ENCODE peak calls at places on chromosomes 4 and X, in seven cellular contexts. U is heart right ventricle, X is Ammon's horn, J is GM23248, F is NCI-H82, T is NCI-H510A, C is substantia nigra. R is an unnamed sample.

GRCh38 chr4:182513534-182514291 is 270.5 kb downstream of the TENM3 start:
- DNase-seq in U (no peak), X (no peak), J (no peak), F (no peak), T (no peak), C (no peak), R (no peak)

GRCh38 chr4:76943129-76943620 is 6.4 kb upstream of the SEPTIN11 start:
- DNase-seq in U (no peak), X (peak; percentile 27), J (peak; percentile 72), F (no peak), T (no peak), C (no peak), R (no peak)

GRCh38 chrX:136630881-136631280 is 17.1 kb upstream of the CD40LG start:
- DNase-seq in U (no peak), X (no peak), J (no peak), F (no peak), T (no peak), C (no peak), R (no peak)

GRCh38 chrX:44039556-44039955 is 66.4 kb upstream of the NDP start:
- DNase-seq in U (no peak), X (no peak), J (no peak), F (no peak), T (no peak), C (no peak), R (no peak)

GRCh38 chrX:107712231-107713204 is 63.1 kb downstream of the TSC22D3 start:
- DNase-seq in U (no peak), X (no peak), J (peak; percentile 67), F (no peak), T (no peak), C (no peak), R (no peak)

GRCh38 chrX:85243761-85244410 is at the start of the genes SATL1 and ZNF711:
- DNase-seq in U (peak; percentile 20), X (peak; percentile 71), J (peak; percentile 29), F (peak; percentile 97), T (peak; percentile 77), C (peak; percentile 28), R (peak; percentile 69)

GRCh38 chr4:105345838-105346237 is 128.0 kb downstream of the PPA2 start:
- DNase-seq in U (no peak), X (no peak), J (no peak), F (no peak), T (no peak), C (no peak), R (no peak)

GRCh38 chrX:34619920-34620319 is 37.2 kb downstream of the TMEM47 start:
- DNase-seq in U (no peak), X (no peak), J (no peak), F (no peak), T (no peak), C (no peak), R (no peak)

GRCh38 chr4:38028556-38028955 is 68.4 kb downstream of the PTTG2 start:
- DNase-seq in U (no peak), X (no peak), J (no peak), F (no peak), T (no peak), C (no peak), R (no peak)

GRCh38 chr4:148015058-148015457 is 283.2 kb downstream of the ARHGAP10 start:
- DNase-seq in U (no peak), X (no peak), J (no peak), F (no peak), T (no peak), C (no peak), R (no peak)